ENCODE peak calls at places on chromosomes 1 and 21, in eight cellular contexts. M is MCF 10A; D is AG08396; S is HEK293T; A is 8988T; K is stimulated activated CD4-positive, alpha-beta T cell treated with anti-CD3 and anti-CD28 coated beads, Interleukin-4, amount 100 ng/mL, for 48 hours; H is head of caudate nucleus; Z is AG04450. G is an unnamed sample.

GRCh38 chr1:77605246-77606026 is 77.0 kb downstream of the ZZZ3 start:
- DNase-seq in H (peak; percentile 72), D (no peak), M (peak; percentile 66), A (no peak), Z (peak; percentile 6), S (no peak), K (no peak), G (no peak)

GRCh38 chr1:176954242-176954641 is 210.3 kb downstream of the ASTN1 start:
- DNase-seq in Z (no peak), S (peak; percentile 28), M (peak; percentile 32), H (no peak), A (no peak), K (no peak), D (no peak), G (no peak)

GRCh38 chr21:44702111-44702972 is 5.4 kb downstream of the KRTAP10-12 start:
- DNase-seq in M (no peak), K (no peak), H (peak; percentile 13), A (no peak), D (no peak), S (no peak), Z (no peak), G (peak; percentile 20)

GRCh38 chr21:44996501-44996921 is 56.7 kb downstream of the SLX9 start:
- DNase-seq in M (no peak), K (no peak), D (no peak), S (no peak), H (no peak), Z (no peak), A (no peak), G (no peak)

GRCh38 chr21:40208960-40209359 is 341.7 kb downstream of the PCP4 start:
- DNase-seq in A (no peak), M (no peak), D (no peak), Z (no peak), K (no peak), S (no peak), H (no peak), G (no peak)

GRCh38 chr1:177817969-177818872 is 151.6 kb downstream of the SEC16B start:
- DNase-seq in S (no peak), A (no peak), Z (no peak), M (no peak), H (no peak), D (no peak), K (no peak), G (no peak)

GRCh38 chr21:29218749-29219148 is 80.0 kb upstream of the BACH1 start:
- DNase-seq in Z (no peak), D (no peak), H (no peak), S (no peak), M (no peak), K (no peak), A (no peak), G (no peak)

GRCh38 chr1:2989976-2990375 is 31.3 kb upstream of the ACTRT2 start:
- DNase-seq in K (no peak), A (no peak), S (no peak), D (no peak), Z (no peak), H (peak; percentile 11), M (no peak), G (no peak)

GRCh38 chr1:206503591-206504362 is 3.6 kb upstream of the RASSF5 start:
- DNase-seq in Z (peak; percentile 90), S (no peak), D (peak; percentile 89), M (peak; percentile 100), A (no peak), K (no peak), H (no peak), G (no peak)

GRCh38 chr1:24149854-24150227 is 6.9 kb upstream of the IL22RA1 start:
- DNase-seq in M (peak; percentile 73), D (peak; percentile 36), A (no peak), K (peak; percentile 49), Z (no peak), H (peak; percentile 72), S (no peak), G (no peak)

GRCh38 chr21:38945536-38946245 is 140.0 kb downstream of the ETS2 start:
- DNase-seq in M (no peak), H (no peak), K (no peak), D (peak; percentile 26), S (peak; percentile 33), A (no peak), Z (no peak), G (peak; percentile 43)

GRCh38 chr1:60983701-60984065 is 98.7 kb upstream of the NFIA start:
- DNase-seq in D (no peak), M (no peak), K (no peak), Z (no peak), S (no peak), H (no peak), A (no peak), G (no peak)

GRCh38 chr1:64895500-64895899 is 70.8 kb downstream of the JAK1 start:
- DNase-seq in D (no peak), Z (no peak), S (no peak), H (no peak), A (no peak), K (no peak), M (no peak), G (no peak)

GRCh38 chr1:184479435-184480202 is 92.8 kb downstream of the C1orf21 start:
- DNase-seq in K (no peak), A (no peak), D (no peak), S (no peak), H (no peak), Z (no peak), M (no peak), G (no peak)

GRCh38 chr21:45496151-45496967 is 45.9 kb downstream of the SLC19A1 start:
- DNase-seq in D (no peak), A (no peak), H (no peak), K (no peak), S (no peak), M (no peak), Z (no peak), G (no peak)

GRCh38 chr21:35838987-35839763 is 221.2 kb downstream of the SETD4 start:
- DNase-seq in H (no peak), S (no peak), K (no peak), D (no peak), A (no peak), Z (no peak), M (no peak), G (no peak)

GRCh38 chr1:228989992-228990827 is 254.9 kb downstream of the RHOU start:
- DNase-seq in M (no peak), K (no peak), S (no peak), A (no peak), H (peak; percentile 71), D (no peak), Z (no peak), G (no peak)

GRCh38 chr1:153921803-153922075 is 1.0 kb downstream of the GATAD2B start:
- DNase-seq in A (no peak), M (peak; percentile 43), D (peak; percentile 5), H (peak; percentile 42), S (peak; percentile 23), K (no peak), Z (no peak), G (peak; percentile 38)

GRCh38 chr1:39469150-39469549 is 22.3 kb upstream of the BMP8A start:
- DNase-seq in D (no peak), K (no peak), Z (no peak), H (no peak), S (no peak), M (no peak), A (no peak), G (no peak)

GRCh38 chr1:220526294-220526693 is 1.6 kb upstream of the MARK1 start:
- DNase-seq in D (no peak), A (no peak), Z (no peak), M (peak; percentile 60), K (no peak), H (no peak), S (no peak), G (peak; percentile 48)

GRCh38 chr1:11802973-11803885 is 2.5 kb downstream of the MTHFR start:
- DNase-seq in K (peak; percentile 55), S (peak; percentile 56), H (peak; percentile 79), M (peak; percentile 93), A (peak; percentile 49), D (peak; percentile 89), Z (peak; percentile 95), G (peak; percentile 85)

G was measured in D341Med.